ENCODE peak calls at places on chromosome 4, in seven cellular contexts. One of them, this sample, is unnamed.

GRCh38 chr4:100278567-100278966 is 88.3 kb upstream of the DDIT4L start:
- DNase-seq in IMR-90: no peak
- DNase-seq in HCT116: no peak
- DNase-seq in HepG2: no peak
- DNase-seq in GM12878: no peak
- DNase-seq in A549: no peak
- DNase-seq in K562: no peak
- DNase-seq in this sample: no peak

GRCh38 chr4:166585491-166585890 is 648.8 kb downstream of the SPOCK3 start:
- DNase-seq in HepG2: no peak
- DNase-seq in GM12878: no peak
- DNase-seq in IMR-90: no peak
- DNase-seq in A549: no peak
- DNase-seq in HCT116: no peak
- DNase-seq in K562: no peak
- DNase-seq in this sample: no peak

GRCh38 chr4:42627887-42628646 is 28.8 kb downstream of the ATP8A1 start:
- DNase-seq in IMR-90: no peak
- DNase-seq in K562: no peak
- DNase-seq in A549: no peak
- DNase-seq in GM12878: peak; percentile 97
- DNase-seq in HCT116: no peak
- DNase-seq in HepG2: no peak
- DNase-seq in this sample: no peak

GRCh38 chr4:53861856-53862610 is 202.4 kb downstream of the CHIC2 start:
- DNase-seq in HepG2: no peak
- DNase-seq in IMR-90: peak; percentile 96
- DNase-seq in HCT116: no peak
- DNase-seq in GM12878: no peak
- DNase-seq in K562: no peak
- DNase-seq in A549: no peak
- DNase-seq in this sample: no peak

GRCh38 chr4:78644744-78645330 is 93.3 kb downstream of the ANXA3 start:
- DNase-seq in HCT116: peak; percentile 49
- DNase-seq in K562: peak; percentile 87
- DNase-seq in GM12878: no peak
- DNase-seq in IMR-90: peak; percentile 86
- DNase-seq in A549: peak; percentile 68
- DNase-seq in HepG2: peak; percentile 51
- DNase-seq in this sample: no peak

GRCh38 chr4:17111959-17112659 is 213.7 kb upstream of the LDB2 start:
- DNase-seq in GM12878: no peak
- DNase-seq in A549: no peak
- DNase-seq in HCT116: no peak
- DNase-seq in IMR-90: no peak
- DNase-seq in HepG2: peak; percentile 6
- DNase-seq in K562: peak; percentile 43
- DNase-seq in this sample: peak; percentile 19

GRCh38 chr4:44145868-44146267 is 302.7 kb downstream of the KCTD8 start:
- DNase-seq in GM12878: no peak
- DNase-seq in K562: no peak
- DNase-seq in HepG2: no peak
- DNase-seq in IMR-90: peak; percentile 48
- DNase-seq in HCT116: no peak
- DNase-seq in A549: no peak
- DNase-seq in this sample: no peak

GRCh38 chr4:2364654-2365053 is 53.8 kb downstream of the ZFYVE28 start:
- DNase-seq in HepG2: no peak
- DNase-seq in GM12878: no peak
- DNase-seq in K562: peak; percentile 78
- DNase-seq in IMR-90: no peak
- DNase-seq in A549: no peak
- DNase-seq in HCT116: no peak
- DNase-seq in this sample: no peak

GRCh38 chr4:147987252-147987651 is 255.4 kb downstream of the ARHGAP10 start:
- DNase-seq in GM12878: no peak
- DNase-seq in HCT116: no peak
- DNase-seq in IMR-90: no peak
- DNase-seq in A549: no peak
- DNase-seq in HepG2: no peak
- DNase-seq in K562: no peak
- DNase-seq in this sample: no peak

GRCh38 chr4:19823781-19824180 is 427.9 kb upstream of the SLIT2 start:
- DNase-seq in HepG2: no peak
- DNase-seq in HCT116: no peak
- DNase-seq in GM12878: no peak
- DNase-seq in A549: no peak
- DNase-seq in K562: no peak
- DNase-seq in IMR-90: no peak
- DNase-seq in this sample: no peak

GRCh38 chr4:85836588-85836987 is 361.6 kb downstream of the ARHGAP24 start:
- DNase-seq in K562: no peak
- DNase-seq in A549: no peak
- DNase-seq in IMR-90: peak; percentile 31
- DNase-seq in GM12878: no peak
- DNase-seq in HCT116: no peak
- DNase-seq in HepG2: no peak
- DNase-seq in this sample: no peak

GRCh38 chr4:142743071-142743825 is 102.9 kb downstream of the INPP4B start:
- DNase-seq in HepG2: no peak
- DNase-seq in GM12878: no peak
- DNase-seq in A549: no peak
- DNase-seq in IMR-90: peak; percentile 45
- DNase-seq in HCT116: no peak
- DNase-seq in K562: no peak
- DNase-seq in this sample: no peak

GRCh38 chr4:103425406-103425805 is 227.3 kb upstream of the CENPE start:
- DNase-seq in HCT116: no peak
- DNase-seq in GM12878: no peak
- DNase-seq in IMR-90: no peak
- DNase-seq in K562: no peak
- DNase-seq in HepG2: peak; percentile 4
- DNase-seq in A549: no peak
- DNase-seq in this sample: no peak

GRCh38 chr4:4344915-4345527 is 41.9 kb upstream of the NSG1 start:
- DNase-seq in A549: no peak
- DNase-seq in IMR-90: no peak
- DNase-seq in HepG2: no peak
- DNase-seq in HCT116: no peak
- DNase-seq in GM12878: peak; percentile 49
- DNase-seq in K562: no peak
- DNase-seq in this sample: no peak

GRCh38 chr4:122313001-122313400 is 65.8 kb upstream of the ADAD1 start:
- DNase-seq in HepG2: no peak
- DNase-seq in HCT116: no peak
- DNase-seq in IMR-90: no peak
- DNase-seq in A549: no peak
- DNase-seq in K562: no peak
- DNase-seq in GM12878: no peak
- DNase-seq in this sample: no peak

GRCh38 chr4:136917312-136918110 is 614.8 kb downstream of the PCDH18 start:
- DNase-seq in K562: no peak
- DNase-seq in HepG2: no peak
- DNase-seq in A549: no peak
- DNase-seq in HCT116: no peak
- DNase-seq in GM12878: no peak
- DNase-seq in IMR-90: no peak
- DNase-seq in this sample: no peak

GRCh38 chr4:121277194-121278105 is 103.4 kb downstream of the QRFPR start:
- DNase-seq in HCT116: peak; percentile 42
- DNase-seq in A549: no peak
- DNase-seq in HepG2: peak; percentile 27
- DNase-seq in GM12878: no peak
- DNase-seq in K562: peak; percentile 20
- DNase-seq in IMR-90: no peak
- DNase-seq in this sample: no peak

GRCh38 chr4:29278580-29278979 is 1441.6 kb upstream of the PCDH7 start:
- DNase-seq in A549: no peak
- DNase-seq in HCT116: no peak
- DNase-seq in K562: no peak
- DNase-seq in HepG2: no peak
- DNase-seq in IMR-90: peak; percentile 79
- DNase-seq in GM12878: no peak
- DNase-seq in this sample: no peak

GRCh38 chr4:103207673-103208072 is 9.5 kb upstream of the CENPE start:
- DNase-seq in IMR-90: no peak
- DNase-seq in A549: no peak
- DNase-seq in HepG2: peak; percentile 48
- DNase-seq in K562: peak; percentile 60
- DNase-seq in GM12878: no peak
- DNase-seq in HCT116: peak; percentile 24
- DNase-seq in this sample: no peak

GRCh38 chr4:26861434-26862186 is 969 bp downstream of the STIM2 start:
- DNase-seq in IMR-90: peak; percentile 65
- DNase-seq in HepG2: peak; percentile 44
- DNase-seq in GM12878: no peak
- DNase-seq in A549: peak; percentile 11
- DNase-seq in K562: peak; percentile 72
- DNase-seq in HCT116: no peak
- DNase-seq in this sample: peak; percentile 70

GRCh38 chr4:43275779-43276178 is 383.3 kb downstream of the GRXCR1 start:
- DNase-seq in HCT116: no peak
- DNase-seq in A549: no peak
- DNase-seq in GM12878: no peak
- DNase-seq in IMR-90: no peak
- DNase-seq in K562: no peak
- DNase-seq in HepG2: no peak
- DNase-seq in this sample: no peak

GRCh38 chr4:25406081-25406692 is 29.1 kb downstream of the ANAPC4 start:
- DNase-seq in A549: no peak
- DNase-seq in HCT116: no peak
- DNase-seq in K562: no peak
- DNase-seq in GM12878: no peak
- DNase-seq in HepG2: peak; percentile 45
- DNase-seq in IMR-90: peak; percentile 77
- DNase-seq in this sample: no peak

GRCh38 chr4:15552557-15553362 is 83.1 kb downstream of the CC2D2A start:
- DNase-seq in HCT116: no peak
- DNase-seq in GM12878: no peak
- DNase-seq in A549: no peak
- DNase-seq in HepG2: no peak
- DNase-seq in K562: no peak
- DNase-seq in IMR-90: no peak
- DNase-seq in this sample: no peak

GRCh38 chr4:174358823-174359222 is 75.1 kb downstream of the CEP44 start:
- DNase-seq in A549: no peak
- DNase-seq in GM12878: peak; percentile 40
- DNase-seq in HCT116: peak; percentile 4
- DNase-seq in HepG2: no peak
- DNase-seq in IMR-90: peak; percentile 67
- DNase-seq in K562: no peak
- DNase-seq in this sample: no peak

GRCh38 chr4:110163327-110164070 is 34.9 kb downstream of the ELOVL6 start:
- DNase-seq in A549: peak; percentile 23
- DNase-seq in HCT116: peak; percentile 61
- DNase-seq in GM12878: no peak
- DNase-seq in HepG2: no peak
- DNase-seq in K562: no peak
- DNase-seq in IMR-90: peak; percentile 88
- DNase-seq in this sample: no peak

GRCh38 chr4:62450740-62451139 is 1250.6 kb downstream of the ADGRL3 start:
- DNase-seq in A549: no peak
- DNase-seq in K562: no peak
- DNase-seq in GM12878: no peak
- DNase-seq in HCT116: no peak
- DNase-seq in HepG2: no peak
- DNase-seq in IMR-90: no peak
- DNase-seq in this sample: no peak

GRCh38 chr4:2799444-2799911 is 6.6 kb downstream of the SH3BP2 start:
- DNase-seq in K562: no peak
- DNase-seq in GM12878: no peak
- DNase-seq in HepG2: no peak
- DNase-seq in IMR-90: no peak
- DNase-seq in HCT116: no peak
- DNase-seq in A549: no peak
- DNase-seq in this sample: no peak

GRCh38 chr4:8304827-8305695 is 35.5 kb downstream of the HTRA3 start:
- DNase-seq in HCT116: no peak
- DNase-seq in K562: no peak
- DNase-seq in IMR-90: no peak
- DNase-seq in GM12878: no peak
- DNase-seq in A549: no peak
- DNase-seq in HepG2: no peak
- DNase-seq in this sample: no peak
- TF ChIP-seq CEBPB in HCT116: no peak
- TF ChIP-seq CEBPB in K562: no peak
- TF ChIP-seq CEBPB in IMR-90: peak; percentile 23
- TF ChIP-seq CEBPB in GM12878: no peak
- TF ChIP-seq CEBPB in A549: no peak
- TF ChIP-seq CEBPB in HepG2: no peak
- TF ChIP-seq CEBPB in this sample: no peak

DNA sequence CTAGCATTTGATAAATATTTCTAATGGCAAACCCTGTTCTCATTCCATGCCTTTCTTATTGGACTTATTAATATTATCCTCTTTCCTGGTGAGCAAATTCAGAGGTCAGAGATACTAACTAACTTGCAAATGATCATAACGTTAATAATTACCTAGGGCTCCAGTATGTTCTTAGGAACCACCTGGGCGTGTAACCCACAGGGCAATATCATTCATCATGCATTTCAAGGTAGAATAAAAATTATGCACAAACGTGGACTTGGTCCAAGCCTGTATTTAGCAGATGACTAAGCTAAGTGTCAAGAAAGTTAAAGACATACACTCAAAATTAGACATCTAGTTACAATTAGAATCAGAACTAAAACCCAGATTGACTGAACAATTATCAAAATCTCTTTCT is 850.1 kb downstream of the TRIML1 start:
- DNase-seq in IMR-90: no peak
- DNase-seq in GM12878: no peak
- DNase-seq in HCT116: no peak
- DNase-seq in K562: no peak
- DNase-seq in HepG2: no peak
- DNase-seq in A549: no peak
- DNase-seq in this sample: no peak
- TF ChIP-seq CEBPB in IMR-90: no peak
- TF ChIP-seq CEBPB in GM12878: no peak
- TF ChIP-seq CEBPB in HCT116: no peak
- TF ChIP-seq CEBPB in K562: no peak
- TF ChIP-seq CEBPB in HepG2: no peak
- TF ChIP-seq CEBPB in A549: no peak
- TF ChIP-seq CEBPB in this sample: no peak

DNA sequence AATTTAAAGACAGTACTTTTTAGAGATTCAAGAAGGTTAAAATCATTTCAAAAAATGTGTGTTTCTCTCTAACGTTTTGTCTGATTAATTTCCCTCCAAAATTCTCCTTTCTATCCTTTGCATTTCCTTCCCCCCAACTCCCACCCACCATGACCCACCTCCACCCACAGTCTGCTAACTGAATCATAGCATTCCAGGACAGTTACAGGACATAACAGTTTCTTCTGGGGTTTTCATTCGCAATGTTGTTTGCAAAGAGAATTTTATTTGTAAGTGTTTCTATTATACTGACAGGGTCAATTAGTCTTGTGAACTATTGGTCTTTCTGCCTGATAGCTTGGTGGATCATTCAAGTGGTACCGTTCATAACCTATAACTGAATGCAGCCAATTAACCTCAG is 53.7 kb downstream of the ANAPC10 start:
- DNase-seq in IMR-90: peak; percentile 55
- DNase-seq in GM12878: no peak
- DNase-seq in K562: no peak
- DNase-seq in A549: no peak
- DNase-seq in HepG2: no peak
- DNase-seq in HCT116: no peak
- DNase-seq in this sample: no peak
- TF ChIP-seq CEBPB in IMR-90: no peak
- TF ChIP-seq CEBPB in GM12878: no peak
- TF ChIP-seq CEBPB in K562: no peak
- TF ChIP-seq CEBPB in A549: no peak
- TF ChIP-seq CEBPB in HepG2: no peak
- TF ChIP-seq CEBPB in HCT116: no peak
- TF ChIP-seq CEBPB in this sample: no peak

GRCh38 chr4:98711526-98711925 is 53.1 kb upstream of the TSPAN5 start:
- DNase-seq in HepG2: no peak
- DNase-seq in HCT116: no peak
- DNase-seq in IMR-90: no peak
- DNase-seq in A549: no peak
- DNase-seq in K562: no peak
- DNase-seq in GM12878: no peak
- DNase-seq in this sample: no peak
- TF ChIP-seq CEBPB in HepG2: no peak
- TF ChIP-seq CEBPB in HCT116: no peak
- TF ChIP-seq CEBPB in IMR-90: no peak
- TF ChIP-seq CEBPB in A549: no peak
- TF ChIP-seq CEBPB in K562: no peak
- TF ChIP-seq CEBPB in GM12878: no peak
- TF ChIP-seq CEBPB in this sample: no peak